ENCODE peak calls at places on chromosome 17, in four cellular contexts. U, F, Y and J are unnamed samples. For H3K36me3, the result is how much of the 10 kb centered on the place peaks cover.

GRCh38 chr17:40355123-40355803 is 9.3 kb downstream of the GJD3 start:
- DNase-seq in U (peak), F (peak), Y (peak), J (peak)

GRCh38 chr17:46908352-46908751 is 14.6 kb upstream of the GOSR2 start:
- DNase-seq in U (no peak), F (no peak), Y (no peak), J (no peak)

GRCh38 chr17:63035695-63036094 is 69.7 kb downstream of the TANC2 start:
- DNase-seq in U (no peak), F (no peak), Y (no peak), J (no peak)

GRCh38 chr17:74356640-74357465 is 4.8 kb downstream of the BTBD17 start:
- DNase-seq in U (no peak), F (no peak), Y (no peak), J (no peak)

GRCh38 chr17:66678061-66678460 is 156.9 kb upstream of the CACNG5 start:
- DNase-seq in U (no peak), F (no peak), Y (no peak), J (no peak)

GRCh38 chr17:66777689-66778225 is 57.2 kb upstream of the CACNG5 start:
- DNase-seq in U (peak), F (no peak), Y (no peak), J (no peak)

GRCh38 chr17:42842286-42842685 is 2.1 kb upstream of the AOC2 start:
- DNase-seq in U (no peak), F (no peak), Y (no peak), J (no peak)

GRCh38 chr17:59844884-59845594 is 47.7 kb downstream of the TUBD1 start:
- DNase-seq in U (peak), F (no peak), Y (no peak), J (no peak)

GRCh38 chr17:56679148-56679766 is 85.8 kb downstream of the NOG start:
- DNase-seq in U (peak), F (no peak), Y (no peak), J (peak)

GRCh38 chr17:59357219-59357699 is 25.8 kb downstream of the YPEL2 start:
- DNase-seq in U (peak), F (no peak), Y (no peak), J (no peak)

GRCh38 chr17:62617894-62618472 is 9.5 kb upstream of the MRC2 start:
- DNase-seq in U (peak), F (no peak), Y (no peak), J (no peak)

GRCh38 chr17:29566473-29567361 is at the start of gene ABHD15:
- DNase-seq in U (peak), F (peak), Y (peak), J (peak)

GRCh38 chr17:45234641-45235040 is 13.0 kb downstream of the FMNL1 start:
- DNase-seq in U (no peak), F (peak), Y (no peak), J (no peak)

GRCh38 chr17:66200685-66201092 is 8.8 kb upstream of the CEP112 start:
- DNase-seq in U (peak), F (peak), Y (no peak), J (peak)

GRCh38 chr17:1069847-1070246 is 72.9 kb downstream of the TIMM22 start:
- DNase-seq in U (no peak), F (no peak), Y (no peak), J (no peak)

GRCh38 chr17:17750881-17751280 is 69.6 kb downstream of the RAI1 start:
- DNase-seq in U (no peak), F (peak), Y (no peak), J (peak)

GRCh38 chr17:9432121-9432866 is 143.3 kb downstream of the STX8 start:
- DNase-seq in U (no peak), F (no peak), Y (no peak), J (peak)

GRCh38 chr17:8048736-8049135 is 9.9 kb downstream of the ALOX15B start:
- DNase-seq in U (no peak), F (no peak), Y (no peak), J (no peak)

GRCh38 chr17:82333279-82334171 is at the start of gene SECTM1:
- DNase-seq in U (peak), F (peak), Y (peak), J (peak)

GRCh38 chr17:76643553-76644148 is at the start of gene ST6GALNAC1:
- DNase-seq in U (peak), F (peak), Y (peak), J (peak)

GRCh38 chr17:16886655-16887322 is 85.1 kb downstream of the TNFRSF13B start:
- DNase-seq in U (no peak), F (no peak), Y (no peak), J (no peak)

GRCh38 chr17:74677558-74678466 is 34.9 kb downstream of the CD300LF start:
- DNase-seq in U (peak), F (peak), Y (peak), J (peak)

GRCh38 chr17:65495255-65496060 is 66.0 kb downstream of the AXIN2 start:
- DNase-seq in U (peak), F (peak), Y (no peak), J (peak)

GRCh38 chr17:74919440-74920305 is 3.4 kb downstream of the USH1G start:
- DNase-seq in U (peak), F (peak), Y (no peak), J (peak)

GRCh38 chr17:2054740-2055493 is at the start of gene HIC1:
- DNase-seq in U (peak), F (peak), Y (peak), J (peak)

GRCh38 chr17:62995377-62995885 is 29.4 kb downstream of the TANC2 start:
- DNase-seq in U (peak), F (peak), Y (no peak), J (peak)

GRCh38 chr17:40038882-40039513 is 15.2 kb downstream of the MED24 start:
- DNase-seq in U (peak), F (peak), Y (peak), J (no peak)

GRCh38 chr17:40541060-40541872 is 24.0 kb downstream of the CCR7 start:
- DNase-seq in U (no peak), F (no peak), Y (no peak), J (peak)

GRCh38 chr17:45770632-45771472 is 13.3 kb upstream of the CRHR1 start:
- DNase-seq in U (no peak), F (no peak), Y (no peak), J (no peak)

GRCh38 chr17:58452738-58453137 is 35.4 kb upstream of the RNF43 start:
- DNase-seq in U (peak), F (no peak), Y (no peak), J (no peak)

GRCh38 chr17:61444831-61445230 is 7.4 kb upstream of the TBX4 start:
- DNase-seq in U (no peak), F (no peak), Y (no peak), J (no peak)

GRCh38 chr17:35372846-35373531 is 432 bp downstream of the SLFN11 start:
- DNase-seq in U (no peak), F (peak), Y (peak), J (no peak)

GRCh38 chr17:11807606-11808005 is 189.7 kb downstream of the ZNF18 start:
- DNase-seq in U (no peak), F (no peak), Y (no peak), J (no peak)

GRCh38 chr17:77365584-77366186 is 224.9 kb downstream of the SEC14L1 start:
- DNase-seq in U (peak), F (peak), Y (peak), J (peak)

GRCh38 chr17:69574257-69575197 is 160.0 kb downstream of the MAP2K6 start:
- DNase-seq in U (peak), F (no peak), Y (no peak), J (peak)

GRCh38 chr17:2235792-2236365 is 67.7 kb downstream of the SMG6 start:
- DNase-seq in U (peak), F (no peak), Y (peak), J (no peak)

GRCh38 chr17:77235370-77236080 is 94.8 kb downstream of the SEC14L1 start:
- DNase-seq in U (peak), F (peak), Y (peak), J (no peak)

GRCh38 chr17:45342871-45343526 is 26.2 kb upstream of the MAP3K14 start:
- DNase-seq in U (no peak), F (no peak), Y (no peak), J (no peak)

GRCh38 chr17:80361495-80362220 is 53.3 kb upstream of the ENDOV start:
- DNase-seq in U (peak), F (no peak), Y (no peak), J (no peak)

GRCh38 chr17:80363518-80364090 is 51.4 kb upstream of the ENDOV start:
- DNase-seq in U (no peak), F (no peak), Y (no peak), J (no peak)

GRCh38 chr17:80362428-80363119 is 52.4 kb upstream of the ENDOV start:
- DNase-seq in U (peak), F (no peak), Y (peak), J (no peak)

GRCh38 chr17:80364091-80364691 is 50.8 kb upstream of the ENDOV start:
- DNase-seq in U (peak), F (peak), Y (no peak), J (no peak)

DNA sequence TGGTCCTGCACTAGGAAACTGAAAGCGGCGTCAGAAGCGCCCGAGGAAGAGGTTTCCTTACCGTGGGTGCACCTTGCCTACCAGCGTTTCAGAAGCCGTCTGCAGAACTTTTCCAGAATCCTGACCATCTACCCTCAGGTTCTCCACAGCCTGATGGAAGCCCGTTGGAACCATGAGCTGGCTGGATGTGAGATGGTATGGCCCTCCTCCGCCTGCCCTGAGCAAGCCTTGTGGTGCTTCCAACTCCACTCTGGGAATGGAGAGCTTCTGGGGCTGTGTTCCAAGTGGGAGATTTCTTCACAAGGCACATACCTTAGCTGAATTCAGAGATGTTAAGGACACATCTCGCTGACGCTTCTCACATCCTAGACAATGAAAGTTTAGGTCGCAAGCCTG is 51.8 kb upstream of the ENDOV start:
- DNase-seq in U (peak), F (no peak), Y (no peak), J (no peak)
- H3K36me3 ChIP-seq in U (under half), F (under half), Y (half or more), J (half or more)

DNA sequence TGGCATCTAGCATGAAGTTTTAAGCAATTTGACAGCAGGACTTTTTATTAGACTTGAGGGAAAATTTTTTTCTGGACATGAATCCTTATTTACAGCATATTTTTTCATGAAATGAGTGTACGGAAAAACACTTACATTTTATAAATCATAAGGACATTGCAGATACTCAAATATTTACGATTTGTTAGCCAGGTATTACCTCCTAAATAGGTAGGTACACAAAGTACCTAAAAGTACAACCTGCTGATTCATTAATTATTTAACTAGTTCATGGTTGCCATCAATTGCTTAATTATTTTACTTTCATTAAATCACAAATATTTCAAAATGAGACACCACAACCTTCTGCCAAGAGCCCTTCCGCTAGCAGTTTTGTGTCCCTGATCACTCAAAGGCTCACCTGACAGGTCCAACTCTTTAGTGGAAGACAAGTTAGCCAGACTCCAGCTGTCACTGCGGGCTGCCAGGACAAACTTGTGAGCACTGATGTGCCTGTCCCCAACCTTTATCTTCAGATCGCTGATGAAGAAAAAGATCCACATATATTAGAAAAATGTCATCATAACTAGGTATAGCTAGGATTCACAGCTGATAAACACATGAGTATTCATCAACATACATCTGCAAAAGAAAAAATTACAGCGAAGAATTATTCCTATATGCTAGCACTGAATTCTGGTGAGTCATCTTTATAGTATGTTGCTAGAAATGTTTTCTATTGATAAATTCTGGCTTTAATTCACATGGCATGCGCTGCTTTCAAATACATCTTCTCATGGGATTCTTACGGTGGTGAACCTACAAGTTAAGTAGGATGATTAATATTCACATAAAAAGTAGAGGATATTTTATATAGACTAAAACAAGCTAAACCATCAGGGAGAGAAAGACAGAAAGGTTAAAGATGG is 28.2 kb downstream of the ANKFY1 start:
- DNase-seq in U (peak), F (no peak), Y (no peak), J (no peak)
- H3K36me3 ChIP-seq in U (under half), F (under half), Y (half or more), J (under half)

GRCh38 chr17:44093231-44093900 is 22.8 kb downstream of the G6PC3 start:
- DNase-seq in U (no peak), F (no peak), Y (no peak), J (no peak)
- H3K36me3 ChIP-seq in U (under half), F (under half), Y (half or more), J (under half)

GRCh38 chr17:50187403-50187735 is 14.1 kb downstream of the COL1A1 start:
- DNase-seq in U (peak), F (no peak), Y (no peak), J (no peak)
- H3K36me3 ChIP-seq in U (under half), F (under half), Y (half or more), J (under half)

GRCh38 chr17:21012736-21013135 is 30.1 kb downstream of the USP22 start:
- DNase-seq in U (no peak), F (no peak), Y (no peak), J (no peak)
- H3K36me3 ChIP-seq in U (half or more), F (under half), Y (half or more), J (under half)

GRCh38 chr17:4946312-4946976 is 1.9 kb downstream of the PFN1 start:
- DNase-seq in U (no peak), F (no peak), Y (no peak), J (no peak)

GRCh38 chr17:4944554-4945175 is 3.7 kb downstream of the PFN1 start:
- DNase-seq in U (no peak), F (no peak), Y (no peak), J (no peak)

GRCh38 chr17:4947010-4947410 is 1.3 kb downstream of the PFN1 start:
- DNase-seq in U (no peak), F (no peak), Y (no peak), J (no peak)

GRCh38 chr17:4945176-4945943 is 3.0 kb downstream of the PFN1 start:
- DNase-seq in U (peak), F (peak), Y (peak), J (peak)

DNA sequence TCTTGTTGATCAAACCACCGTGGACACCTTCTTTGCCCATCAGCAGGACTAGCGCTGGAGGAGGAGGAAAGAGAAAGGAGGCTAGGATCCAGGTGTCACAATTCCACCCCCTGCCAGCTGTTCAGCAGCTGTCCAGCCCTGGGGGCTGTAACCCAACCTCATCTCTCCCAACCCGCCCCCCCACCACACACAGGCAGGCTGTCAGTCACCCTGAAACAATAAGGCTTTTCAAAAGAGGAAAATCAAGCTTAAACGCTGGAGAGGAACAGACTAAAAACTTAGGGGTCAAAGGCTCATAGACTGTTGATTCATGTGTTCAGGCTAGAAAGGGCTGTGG is 2.4 kb downstream of the PFN1 start:
- DNase-seq in U (no peak), F (no peak), Y (no peak), J (no peak)
- H3K36me3 ChIP-seq in U (under half), F (under half), Y (half or more), J (under half)